ENCODE peak calls at places on chromosomes 12 and 14, in ten cellular contexts. Y is adrenal gland; S is aorta; Z is HCT116; C is effector memory CD4-positive, alpha-beta T cell; A is thoracic aorta; N is A549; O is substantia nigra; D is GM23248; E is CD4-positive, alpha-beta memory T cell. V is an unnamed sample.

GRCh38 chr12:53974084-53975018 is at the start of gene HOTAIR:
- DNase-seq in Y (no peak), D (peak), C (no peak), E (no peak), Z (no peak), S (no peak), O (no peak), A (no peak), N (peak), V (no peak)

GRCh38 chr14:73295198-73295796 is 58.0 kb downstream of the PAPLN start:
- DNase-seq in E (peak), S (no peak), N (peak), Y (no peak), Z (peak), D (peak), C (no peak), O (no peak), A (no peak), V (no peak)

GRCh38 chr12:132161046-132161781 is 17.0 kb downstream of the NOC4L start:
- DNase-seq in Y (no peak), A (no peak), N (no peak), O (no peak), Z (peak), C (no peak), E (no peak), S (no peak), D (no peak), V (no peak)

GRCh38 chr12:127770123-127770522 is 496.8 kb upstream of the TMEM132C start:
- DNase-seq in C (no peak), A (no peak), N (no peak), Z (no peak), S (no peak), D (no peak), Y (no peak), E (no peak), O (no peak), V (no peak)

GRCh38 chr12:41680155-41680554 is 464.5 kb downstream of the GXYLT1 start:
- DNase-seq in C (no peak), D (no peak), E (no peak), Y (no peak), N (no peak), O (no peak), A (no peak), Z (no peak), S (no peak), V (no peak)

GRCh38 chr14:100522616-100523021 is 64.6 kb downstream of the BEGAIN start:
- DNase-seq in C (no peak), O (no peak), Y (peak), E (no peak), N (no peak), Z (no peak), D (peak), A (no peak), S (no peak), V (no peak)

GRCh38 chr12:116317986-116318737 is 40.7 kb upstream of the MED13L start:
- DNase-seq in C (no peak), E (no peak), Z (no peak), N (no peak), D (no peak), Y (no peak), A (no peak), O (no peak), S (no peak), V (no peak)

GRCh38 chr14:44820230-44820964 is 141.3 kb downstream of the KLHL28 start:
- DNase-seq in A (no peak), N (no peak), E (no peak), Y (no peak), D (no peak), C (no peak), Z (no peak), O (no peak), S (no peak), V (no peak)

GRCh38 chr14:91220581-91221000 is 23.9 kb downstream of the GPR68 start:
- DNase-seq in Y (no peak), A (no peak), S (no peak), D (no peak), C (no peak), N (no peak), O (no peak), E (no peak), Z (no peak), V (no peak)

GRCh38 chr12:91958816-91959215 is 186.8 kb downstream of the BTG1 start:
- DNase-seq in O (no peak), A (no peak), N (no peak), D (peak), S (no peak), E (no peak), Z (no peak), Y (no peak), C (no peak), V (no peak)

GRCh38 chr12:118188690-118189371 is 52.9 kb downstream of the PEBP1 start:
- DNase-seq in E (no peak), O (no peak), D (peak), Y (peak), A (no peak), S (no peak), Z (no peak), C (no peak), N (no peak), V (peak)

GRCh38 chr12:11978985-11979384 is 91.8 kb upstream of the BCL2L14 start:
- DNase-seq in Z (no peak), C (no peak), E (no peak), O (no peak), N (no peak), Y (no peak), A (no peak), S (no peak), D (peak), V (no peak)

GRCh38 chr12:13304924-13305323 is 108.4 kb downstream of the EMP1 start:
- DNase-seq in E (no peak), A (no peak), D (no peak), C (no peak), O (no peak), Z (no peak), S (no peak), Y (no peak), N (no peak), V (no peak)

GRCh38 chr14:96631621-96632362 is 129.6 kb downstream of the PAPOLA start:
- DNase-seq in S (no peak), Z (no peak), O (no peak), C (no peak), A (no peak), Y (peak), E (no peak), N (no peak), D (no peak), V (no peak)

GRCh38 chr12:2876431-2877046 is 435 bp downstream of the FOXM1 start:
- DNase-seq in N (peak), O (no peak), C (no peak), S (peak), A (no peak), E (no peak), Z (no peak), Y (peak), D (peak), V (no peak)

GRCh38 chr12:52007158-52007921 is 594 bp downstream of the TAMALIN start:
- DNase-seq in A (no peak), C (peak), D (peak), S (peak), Z (no peak), Y (no peak), E (peak), O (no peak), N (no peak), V (no peak)

GRCh38 chr14:95562892-95563685 is 28.2 kb downstream of the GLRX5 start:
- DNase-seq in Z (no peak), E (no peak), S (no peak), Y (peak), A (no peak), O (no peak), C (no peak), N (no peak), D (peak), V (no peak)

GRCh38 chr14:79580414-79580813 is 630.9 kb downstream of the DIO2 start:
- DNase-seq in E (no peak), S (no peak), Z (no peak), O (no peak), N (no peak), A (no peak), D (no peak), C (no peak), Y (no peak), V (no peak)

GRCh38 chr12:94603434-94604068 is 46.8 kb downstream of the TMCC3 start:
- DNase-seq in C (peak), E (peak), S (no peak), A (no peak), Z (peak), D (peak), N (peak), O (no peak), Y (peak), V (no peak)
- H3K27ac ChIP-seq in C (no peak), E (no peak), S (no peak), A (no peak), Z (no peak), D (no peak), N (no peak), O (no peak), Y (no peak), V (no peak)

GRCh38 chr14:99463974-99464373 is 16.7 kb downstream of the SETD3 start:
- DNase-seq in N (no peak), E (no peak), S (no peak), Y (no peak), Z (no peak), A (no peak), D (no peak), O (no peak), C (no peak), V (no peak)

GRCh38 chr14:99462211-99462610 is 18.4 kb downstream of the SETD3 start:
- DNase-seq in S (no peak), C (no peak), A (no peak), D (no peak), N (no peak), Y (no peak), O (no peak), Z (no peak), E (no peak), V (no peak)

GRCh38 chr14:99459491-99460100 is 21.1 kb downstream of the SETD3 start:
- DNase-seq in A (no peak), D (no peak), Z (no peak), Y (no peak), O (no peak), E (no peak), C (no peak), N (no peak), S (no peak), V (no peak)

GRCh38 chr14:99460793-99461192 is 19.9 kb downstream of the SETD3 start:
- DNase-seq in S (no peak), O (no peak), A (no peak), Y (no peak), C (no peak), Z (no peak), E (no peak), D (peak), N (no peak), V (no peak)

DNA sequence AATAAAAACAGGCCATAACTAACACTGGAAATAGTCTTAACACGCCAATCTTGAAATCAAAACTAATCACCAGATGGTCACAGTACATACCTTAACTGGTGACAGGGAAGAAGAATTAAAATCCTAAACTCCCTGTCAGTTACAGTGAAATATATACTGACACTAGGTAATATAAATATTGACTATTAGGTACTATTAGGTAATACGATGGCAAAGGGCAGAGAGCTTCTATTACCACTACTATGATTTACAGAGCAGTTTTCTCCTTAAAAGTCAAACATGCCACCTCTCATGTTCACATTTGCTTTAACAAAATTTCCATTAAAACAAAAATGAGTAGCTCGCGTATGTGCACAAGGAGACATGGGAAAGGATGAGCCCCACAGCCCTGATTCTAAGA is 19.2 kb downstream of the SETD3 start:
- DNase-seq in E (no peak), A (no peak), N (no peak), C (no peak), O (no peak), S (no peak), Z (no peak), Y (no peak), D (no peak), V (no peak)
- H3K27ac ChIP-seq in E (no peak), A (no peak), N (no peak), C (no peak), O (no peak), S (no peak), Z (no peak), Y (no peak), D (no peak), V (no peak)

GRCh38 chr14:54671537-54671936 is 104.6 kb downstream of the SAMD4A start:
- DNase-seq in A (no peak), O (no peak), N (no peak), S (no peak), C (no peak), Z (no peak), E (no peak), D (no peak), Y (no peak), V (no peak)
- H3K27ac ChIP-seq in A (peak), O (no peak), N (peak), S (peak), C (no peak), Z (no peak), E (no peak), D (no peak), Y (no peak), V (no peak)

GRCh38 chr12:112796067-112796466 is 4.5 kb downstream of the RPH3A start:
- DNase-seq in Z (no peak), N (no peak), E (no peak), D (no peak), C (no peak), A (no peak), S (no peak), Y (no peak), O (no peak), V (no peak)
- H3K27ac ChIP-seq in Z (no peak), N (peak), E (no peak), D (no peak), C (no peak), A (no peak), S (no peak), Y (no peak), O (no peak), V (no peak)

DNA sequence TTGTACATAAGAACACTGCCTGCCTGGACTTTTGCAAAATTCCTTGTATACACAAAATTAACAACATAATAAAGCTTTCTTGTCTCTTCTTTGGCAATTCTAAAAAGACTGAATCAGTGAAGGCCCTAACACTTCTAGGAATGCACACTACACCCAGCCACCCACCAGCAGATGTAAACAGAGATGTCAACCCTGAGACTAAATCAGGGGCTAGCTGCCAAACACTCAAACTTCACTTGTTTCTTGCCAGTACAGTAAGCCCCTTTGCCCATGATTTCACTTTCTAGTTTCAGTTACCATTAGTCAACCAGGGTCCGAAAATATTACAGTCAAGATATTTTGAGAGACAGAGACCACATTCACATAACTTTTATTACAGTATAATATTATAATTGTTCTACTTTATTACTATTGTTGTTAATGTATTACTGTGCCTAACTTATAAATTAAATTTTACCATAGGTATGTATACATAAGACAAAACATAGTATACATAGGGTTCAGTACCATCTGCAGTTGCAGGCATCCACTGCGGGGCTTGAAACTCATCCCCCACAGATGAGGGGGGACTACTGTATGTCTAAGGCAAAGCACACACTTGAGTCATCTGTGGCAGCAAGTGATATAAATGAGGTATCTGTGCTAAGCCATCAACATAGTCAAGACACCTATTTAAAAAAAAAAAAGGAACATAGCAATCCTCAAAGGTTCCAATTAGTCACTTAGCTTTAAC is 15.3 kb downstream of the DCAF5 start:
- DNase-seq in N (no peak), Y (no peak), A (no peak), E (no peak), S (no peak), O (no peak), Z (no peak), C (no peak), D (peak), V (peak)
- H3K27ac ChIP-seq in N (no peak), Y (no peak), A (peak), E (no peak), S (peak), O (no peak), Z (no peak), C (no peak), D (peak), V (peak)

V was measured in caudate nucleus.